ENCODE peak calls at places on chromosomes 11 and 22, in ten cellular contexts. R is HS-27A; B is EL; Q is NCI-H187 treated with DMSO at 0.1 percent for 48 hours; G is GM06990; N is T-helper 9 cell; X is activated CD4-positive, alpha-beta memory T cell treated with anti-CD3 and anti-CD28 coated beads for 36 hours; F is SJSA1; H is NCI-H2081; U is H4. T is an unnamed sample.
A peak's percentile ranks its signal among the peaks of the same experiment; 100 is the strongest.

GRCh38 chr22:35349704-35350538 is 31.0 kb upstream of the HMOX1 start:
- DNase-seq in G (no peak), B (no peak), R (no peak), Q (no peak), H (peak; percentile 78), N (no peak), F (no peak), U (no peak), X (no peak), T (no peak)

GRCh38 chr11:1224491-1225385 is 1.9 kb downstream of the MUC5B start:
- DNase-seq in N (no peak), B (no peak), U (no peak), R (no peak), H (no peak), X (no peak), F (no peak), G (no peak), Q (no peak), T (no peak)

GRCh38 chr11:20088368-20089260 is 71.7 kb downstream of the DBX1 start:
- DNase-seq in B (no peak), F (no peak), Q (no peak), G (peak; percentile 13), U (no peak), R (no peak), X (no peak), H (no peak), N (no peak), T (no peak)

GRCh38 chr11:134229131-134229790 is 4.8 kb downstream of the VPS26B start:
- DNase-seq in X (no peak), Q (no peak), R (no peak), G (no peak), U (no peak), H (no peak), B (peak; percentile 49), N (no peak), F (no peak), T (no peak)

GRCh38 chr11:17601206-17602075 is 54.4 kb downstream of the OTOG start:
- DNase-seq in B (no peak), Q (no peak), G (no peak), N (no peak), X (peak; percentile 9), F (no peak), H (no peak), U (peak; percentile 45), R (no peak), T (no peak)

GRCh38 chr22:49400136-49400865 is 427.4 kb downstream of the BRD1 start:
- DNase-seq in Q (no peak), U (no peak), N (no peak), G (no peak), B (no peak), R (no peak), F (no peak), H (no peak), X (no peak), T (no peak)

GRCh38 chr11:92272651-92273050 is 48.0 kb downstream of the FAT3 start:
- DNase-seq in F (no peak), Q (no peak), G (no peak), U (no peak), R (no peak), N (no peak), B (no peak), X (no peak), H (no peak), T (no peak)

GRCh38 chr11:34302046-34302921 is 55.5 kb downstream of the ABTB2 start:
- DNase-seq in F (peak; percentile 79), G (peak; percentile 25), X (no peak), H (no peak), B (peak; percentile 98), Q (no peak), U (peak; percentile 95), N (no peak), R (peak; percentile 94), T (no peak)

GRCh38 chr22:35930933-35931332 is 97.7 kb downstream of the RBFOX2 start:
- DNase-seq in F (no peak), X (no peak), Q (no peak), R (no peak), B (peak; percentile 69), U (peak; percentile 53), H (peak; percentile 31), G (no peak), N (no peak), T (no peak)

GRCh38 chr11:125376117-125376516 is 119.9 kb downstream of the FEZ1 start:
- DNase-seq in B (no peak), H (peak; percentile 6), F (no peak), R (no peak), N (no peak), G (no peak), U (no peak), X (no peak), Q (no peak), T (no peak)

GRCh38 chr11:72712168-72712721 is 38.0 kb upstream of the PDE2A start:
- DNase-seq in H (no peak), F (no peak), Q (no peak), B (no peak), G (no peak), X (no peak), U (no peak), N (no peak), R (no peak), T (no peak)

GRCh38 chr11:44427432-44427831 is 117.5 kb upstream of the ALX4 start:
- DNase-seq in F (peak; percentile 53), N (no peak), H (no peak), G (no peak), Q (no peak), R (no peak), B (no peak), U (no peak), X (peak; percentile 18), T (no peak)

GRCh38 chr11:77558380-77558779 is 31.4 kb upstream of the AQP11 start:
- DNase-seq in F (no peak), Q (no peak), R (no peak), N (no peak), B (peak; percentile 26), H (no peak), U (no peak), X (no peak), G (no peak), T (no peak)

GRCh38 chr11:6320411-6321207 is at the start of gene CAVIN3:
- DNase-seq in U (no peak), G (peak; percentile 49), Q (no peak), X (peak; percentile 93), R (peak; percentile 75), H (no peak), F (peak; percentile 81), B (peak; percentile 91), N (no peak), T (no peak)